ENCODE peak calls at places on chromosomes 2 and 18, in ten cellular contexts. L is adrenal gland, R is GM06990, O is fibroblast of the aortic adventitia, T is dorsolateral prefrontal cortex, Q is astrocyte of the spinal cord, G is Peyer's patch, F is upper lobe of right lung, I is uterus, P is pancreas. D is an unnamed sample.

GRCh38 chr2:71791501-71792135 is 338.3 kb downstream of the DYSF start:
- DNase-seq in L (peak; percentile 21), G (no peak), P (no peak), T (no peak), I (no peak), O (no peak), F (no peak), Q (no peak), R (no peak), D (no peak)

GRCh38 chr2:207767461-207768167 is 2.1 kb downstream of the FZD5 start:
- DNase-seq in L (peak; percentile 72), T (no peak), G (peak; percentile 83), O (no peak), I (peak; percentile 33), P (peak; percentile 84), Q (peak; percentile 20), R (peak; percentile 28), F (peak; percentile 86), D (peak; percentile 51)

GRCh38 chr2:43009448-43009847 is 217.0 kb downstream of the ZFP36L2 start:
- DNase-seq in F (no peak), I (no peak), T (peak; percentile 0), P (no peak), Q (no peak), L (no peak), R (no peak), O (no peak), G (no peak), D (peak; percentile 20)

GRCh38 chr18:79403723-79404566 is 8.2 kb downstream of the NFATC1 start:
- DNase-seq in P (peak; percentile 34), T (peak; percentile 32), R (no peak), Q (no peak), I (no peak), G (no peak), O (no peak), F (peak; percentile 48), L (no peak), D (no peak)

GRCh38 chr2:54106631-54107454 is 8.6 kb upstream of the ACYP2 start:
- DNase-seq in Q (peak; percentile 64), F (no peak), P (no peak), I (no peak), L (peak; percentile 79), R (no peak), O (peak; percentile 70), G (peak; percentile 66), T (no peak), D (peak; percentile 80)

GRCh38 chr2:29039718-29040480 is 34.4 kb downstream of the PCARE start:
- DNase-seq in I (no peak), G (no peak), P (no peak), O (peak; percentile 63), R (no peak), T (no peak), Q (no peak), F (no peak), L (no peak), D (peak; percentile 12)

GRCh38 chr2:106581755-106582430 is 94.7 kb downstream of the CD8B2 start:
- DNase-seq in Q (peak; percentile 49), F (peak; percentile 74), R (peak; percentile 16), L (peak; percentile 83), I (peak; percentile 61), P (no peak), G (peak; percentile 53), T (no peak), O (peak; percentile 43), D (peak; percentile 56)

GRCh38 chr2:228590681-228591080 is 409.2 kb upstream of the SPHKAP start:
- DNase-seq in R (peak; percentile 74), O (no peak), I (no peak), Q (no peak), T (no peak), P (no peak), G (no peak), F (no peak), L (no peak), D (no peak)

GRCh38 chr2:45415534-45416123 is 195.4 kb downstream of the SRBD1 start:
- DNase-seq in I (no peak), F (no peak), O (no peak), R (no peak), T (no peak), L (no peak), Q (no peak), P (no peak), G (no peak), D (no peak)

GRCh38 chr2:106536490-106536889 is 49.3 kb downstream of the CD8B2 start:
- DNase-seq in I (no peak), T (no peak), G (peak; percentile 36), Q (no peak), R (no peak), L (no peak), P (no peak), O (no peak), F (no peak), D (no peak)

GRCh38 chr2:231029563-231029962 is 7.8 kb upstream of the C2orf72 start:
- DNase-seq in T (no peak), P (no peak), F (no peak), I (no peak), Q (no peak), R (no peak), L (no peak), O (no peak), G (no peak), D (no peak)

GRCh38 chr2:28626891-28627421 is 124.7 kb upstream of the PPP1CB start:
- DNase-seq in O (peak; percentile 88), T (no peak), L (peak; percentile 75), G (no peak), I (peak; percentile 84), P (no peak), F (peak; percentile 46), Q (peak; percentile 65), R (no peak), D (no peak)

DNA sequence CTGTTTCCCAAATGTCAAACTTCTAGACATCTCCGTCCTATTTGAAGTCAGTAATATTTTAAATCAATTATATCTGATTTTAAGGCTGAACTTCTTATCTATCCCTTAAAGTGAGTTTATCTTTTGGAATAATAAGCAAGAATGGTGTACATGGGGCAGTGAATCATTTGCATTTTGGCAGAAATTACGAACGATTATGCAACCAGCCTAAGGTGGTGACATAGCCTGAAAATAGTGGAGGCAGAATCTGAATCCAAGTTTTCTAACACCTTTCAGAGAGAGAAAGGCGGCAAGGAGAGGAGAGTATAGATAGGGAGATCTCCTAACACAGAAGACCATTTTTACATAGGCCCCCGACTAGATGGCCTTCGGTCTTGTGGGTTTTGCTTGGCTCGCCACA is 10.7 kb downstream of the ZBTB14 start:
- DNase-seq in R (no peak), F (no peak), G (no peak), L (no peak), I (no peak), T (no peak), O (peak; percentile 50), P (no peak), Q (no peak), D (peak; percentile 4)
- H3K4me3 ChIP-seq in R (no peak overlapping the region), F (no peak overlapping the region), G (no peak overlapping the region), L (no peak overlapping the region), I (no peak overlapping the region), T (no peak overlapping the region), O (no peak overlapping the region), P (no peak overlapping the region), Q (no peak overlapping the region), D (no peak overlapping the region)

GRCh38 chr2:24489942-24490673 is 946 bp upstream of the NCOA1 start:
- DNase-seq in R (no peak), I (peak; percentile 29), Q (peak; percentile 40), P (no peak), G (peak; percentile 74), O (no peak), F (no peak), T (no peak), L (peak; percentile 58), D (peak; percentile 55)

GRCh38 chr2:24489465-24489864 is 1.6 kb upstream of the NCOA1 start:
- DNase-seq in T (no peak), R (no peak), F (no peak), I (no peak), O (no peak), L (no peak), G (no peak), P (no peak), Q (no peak), D (no peak)

GRCh38 chr2:24491626-24492282 is 700 bp downstream of the NCOA1 start:
- DNase-seq in G (peak; percentile 70), I (peak; percentile 40), P (peak; percentile 84), F (peak; percentile 81), Q (peak; percentile 20), R (peak; percentile 68), L (peak; percentile 61), O (peak; percentile 4), T (peak; percentile 70), D (no peak)

GRCh38 chr2:24492283-24493272 is 1.5 kb downstream of the NCOA1 start:
- DNase-seq in R (no peak), L (peak; percentile 62), Q (no peak), T (no peak), F (no peak), G (no peak), O (peak; percentile 42), I (no peak), P (no peak), D (peak; percentile 32)

GRCh38 chr2:24490674-24491625 is at the start of gene NCOA1:
- DNase-seq in I (peak; percentile 89), P (peak; percentile 96), L (peak; percentile 91), F (peak; percentile 95), R (peak; percentile 87), T (peak; percentile 89), Q (peak; percentile 91), G (peak; percentile 94), O (peak; percentile 88), D (peak; percentile 89)
- TF ChIP-seq CTCF in I (peak; percentile 6), P (no peak), L (no peak), F (no peak), R (peak; percentile 18), T (peak; percentile 44), Q (no peak), G (no peak), O (peak; percentile 23), D (no peak)

GRCh38 chr18:68714707-68715496 is at the start of gene TMX3:
- DNase-seq in Q (peak; percentile 96), P (peak; percentile 96), F (peak; percentile 97), L (peak; percentile 93), T (peak; percentile 94), O (peak; percentile 90), G (peak; percentile 96), I (peak; percentile 82), R (peak; percentile 95), D (peak; percentile 98)

GRCh38 chr18:68714356-68714706 is 577 bp downstream of the TMX3 start:
- DNase-seq in T (no peak), I (no peak), P (no peak), F (no peak), L (no peak), Q (peak; percentile 14), G (no peak), R (no peak), O (no peak), D (no peak)

GRCh38 chr18:68713131-68713530 is 1.8 kb downstream of the TMX3 start:
- DNase-seq in O (no peak), I (no peak), G (no peak), L (no peak), R (no peak), T (no peak), Q (no peak), F (no peak), P (no peak), D (no peak)

GRCh38 chr18:68713791-68714190 is 1.1 kb downstream of the TMX3 start:
- DNase-seq in P (no peak), I (no peak), T (no peak), F (no peak), G (no peak), Q (no peak), O (no peak), R (no peak), L (no peak), D (no peak)
- H3K4me3 ChIP-seq in P (peak overlapping the region; percentile 72), I (peak overlapping the region; percentile 83), T (peak overlapping the region; percentile 97), F (peak overlapping the region; percentile 95), G (peak overlapping the region; percentile 81), Q (peak overlapping the region; percentile 69), O (peak overlapping the region; percentile 92), R (peak overlapping the region; percentile 83), L (peak overlapping the region; percentile 36), D (peak overlapping the region; percentile 95)

GRCh38 chr2:20781656-20782265 is 41.1 kb downstream of the LDAH start:
- DNase-seq in G (no peak), T (no peak), I (no peak), R (no peak), O (peak; percentile 25), F (no peak), Q (peak; percentile 8), P (no peak), L (no peak), D (no peak)
- TF ChIP-seq CTCF in G (no peak), T (peak; percentile 43), I (peak; percentile 36), R (peak; percentile 80), O (peak; percentile 64), F (peak; percentile 68), Q (peak; percentile 63), P (peak; percentile 6), L (peak; percentile 59), D (peak; percentile 67)

D was measured in foreskin fibroblast.